ENCODE peak calls at places on chromosomes 3 and 15, in seven cellular contexts. One of them, this sample, is unnamed.

GRCh38 chr3:16262195-16262594 is 2.5 kb downstream of the DPH3 start:
- DNase-seq in astrocyte: no peak
- DNase-seq in CD8-positive, alpha-beta memory T cell: no peak
- DNase-seq in pancreas: no peak
- DNase-seq in aorta: no peak
- DNase-seq in uterus: no peak
- DNase-seq in HepG2: no peak
- DNase-seq in this sample: no peak

GRCh38 chr3:78871048-78871447 is 896.8 kb downstream of the ROBO1 start:
- DNase-seq in aorta: no peak
- DNase-seq in CD8-positive, alpha-beta memory T cell: no peak
- DNase-seq in pancreas: no peak
- DNase-seq in HepG2: no peak
- DNase-seq in astrocyte: peak; percentile 54
- DNase-seq in uterus: no peak
- DNase-seq in this sample: no peak

GRCh38 chr3:43190682-43191081 is 84.8 kb upstream of the POMGNT2 start:
- DNase-seq in pancreas: no peak
- DNase-seq in astrocyte: peak; percentile 35
- DNase-seq in aorta: no peak
- DNase-seq in CD8-positive, alpha-beta memory T cell: no peak
- DNase-seq in HepG2: no peak
- DNase-seq in uterus: no peak
- DNase-seq in this sample: no peak

GRCh38 chr3:38651153-38651789 is 1.8 kb upstream of the SCN5A start:
- DNase-seq in aorta: peak; percentile 84
- DNase-seq in HepG2: peak; percentile 45
- DNase-seq in CD8-positive, alpha-beta memory T cell: peak; percentile 68
- DNase-seq in pancreas: peak; percentile 86
- DNase-seq in uterus: peak; percentile 47
- DNase-seq in astrocyte: no peak
- DNase-seq in this sample: peak; percentile 88

GRCh38 chr3:139771331-139771730 is 93.6 kb upstream of the NMNAT3 start:
- DNase-seq in astrocyte: peak; percentile 9
- DNase-seq in pancreas: no peak
- DNase-seq in uterus: no peak
- DNase-seq in HepG2: no peak
- DNase-seq in aorta: no peak
- DNase-seq in CD8-positive, alpha-beta memory T cell: no peak
- DNase-seq in this sample: no peak

GRCh38 chr3:153165211-153165815 is 3.3 kb downstream of the RAP2B start:
- DNase-seq in aorta: no peak
- DNase-seq in astrocyte: no peak
- DNase-seq in pancreas: no peak
- DNase-seq in HepG2: no peak
- DNase-seq in CD8-positive, alpha-beta memory T cell: peak; percentile 66
- DNase-seq in uterus: no peak
- DNase-seq in this sample: no peak

GRCh38 chr15:91456251-91456718 is 356.2 kb downstream of the SV2B start:
- DNase-seq in pancreas: no peak
- DNase-seq in astrocyte: peak; percentile 98
- DNase-seq in HepG2: no peak
- DNase-seq in uterus: no peak
- DNase-seq in aorta: no peak
- DNase-seq in CD8-positive, alpha-beta memory T cell: no peak
- DNase-seq in this sample: no peak

GRCh38 chr3:72318504-72319201 is 529.6 kb downstream of the SHQ1 start:
- DNase-seq in uterus: no peak
- DNase-seq in HepG2: peak; percentile 12
- DNase-seq in pancreas: no peak
- DNase-seq in astrocyte: no peak
- DNase-seq in aorta: no peak
- DNase-seq in CD8-positive, alpha-beta memory T cell: no peak
- DNase-seq in this sample: no peak

GRCh38 chr3:79016587-79017380 is 751.0 kb downstream of the ROBO1 start:
- DNase-seq in aorta: no peak
- DNase-seq in uterus: no peak
- DNase-seq in astrocyte: peak; percentile 38
- DNase-seq in CD8-positive, alpha-beta memory T cell: no peak
- DNase-seq in pancreas: no peak
- DNase-seq in HepG2: no peak
- DNase-seq in this sample: no peak

GRCh38 chr3:12138044-12138443 is 20.7 kb downstream of the TIMP4 start:
- DNase-seq in aorta: no peak
- DNase-seq in HepG2: no peak
- DNase-seq in pancreas: no peak
- DNase-seq in astrocyte: no peak
- DNase-seq in CD8-positive, alpha-beta memory T cell: no peak
- DNase-seq in uterus: no peak
- DNase-seq in this sample: no peak

GRCh38 chr15:88118741-88119140 is 137.8 kb downstream of the NTRK3 start:
- DNase-seq in CD8-positive, alpha-beta memory T cell: no peak
- DNase-seq in pancreas: no peak
- DNase-seq in uterus: no peak
- DNase-seq in aorta: no peak
- DNase-seq in astrocyte: no peak
- DNase-seq in HepG2: no peak
- DNase-seq in this sample: no peak

GRCh38 chr3:6282920-6283319 is 578.0 kb upstream of the GRM7 start:
- DNase-seq in aorta: peak; percentile 53
- DNase-seq in uterus: no peak
- DNase-seq in CD8-positive, alpha-beta memory T cell: no peak
- DNase-seq in astrocyte: no peak
- DNase-seq in pancreas: no peak
- DNase-seq in HepG2: no peak
- DNase-seq in this sample: no peak

GRCh38 chr3:71581981-71582611 is 1.4 kb downstream of the FOXP1 start:
- DNase-seq in CD8-positive, alpha-beta memory T cell: peak; percentile 38
- DNase-seq in pancreas: peak; percentile 82
- DNase-seq in HepG2: peak; percentile 58
- DNase-seq in uterus: peak; percentile 46
- DNase-seq in astrocyte: peak; percentile 55
- DNase-seq in aorta: peak; percentile 89
- DNase-seq in this sample: peak; percentile 92

DNA sequence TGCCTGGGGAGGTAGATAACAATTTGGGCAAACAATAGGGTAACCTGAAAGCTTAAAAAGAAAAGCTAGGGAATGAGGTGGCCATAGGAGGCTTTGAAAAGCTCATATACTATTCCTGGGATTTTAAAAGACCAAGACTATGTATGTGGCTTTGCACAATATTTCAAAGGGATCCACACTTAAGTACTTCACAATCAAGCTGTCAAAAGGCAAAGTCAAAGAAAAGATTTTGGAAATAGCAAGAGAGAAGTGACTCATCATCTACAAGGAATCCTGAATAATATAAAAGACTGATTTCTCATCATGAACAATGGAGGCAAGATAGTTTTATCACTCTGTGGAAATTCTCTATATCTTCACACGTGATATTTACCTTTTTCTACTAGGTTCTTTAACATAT is 136.6 kb upstream of the PLXNA1 start:
- DNase-seq in astrocyte: peak; percentile 43
- DNase-seq in pancreas: no peak
- DNase-seq in uterus: no peak
- DNase-seq in HepG2: no peak
- DNase-seq in aorta: no peak
- DNase-seq in CD8-positive, alpha-beta memory T cell: no peak
- DNase-seq in this sample: no peak
- H3K27ac ChIP-seq in astrocyte: no peak overlapping the region
- H3K27ac ChIP-seq in pancreas: no peak overlapping the region
- H3K27ac ChIP-seq in uterus: no peak overlapping the region
- H3K27ac ChIP-seq in HepG2: no peak overlapping the region
- H3K27ac ChIP-seq in aorta: no peak overlapping the region
- H3K27ac ChIP-seq in CD8-positive, alpha-beta memory T cell: no peak overlapping the region
- H3K27ac ChIP-seq in this sample: no peak overlapping the region

DNA sequence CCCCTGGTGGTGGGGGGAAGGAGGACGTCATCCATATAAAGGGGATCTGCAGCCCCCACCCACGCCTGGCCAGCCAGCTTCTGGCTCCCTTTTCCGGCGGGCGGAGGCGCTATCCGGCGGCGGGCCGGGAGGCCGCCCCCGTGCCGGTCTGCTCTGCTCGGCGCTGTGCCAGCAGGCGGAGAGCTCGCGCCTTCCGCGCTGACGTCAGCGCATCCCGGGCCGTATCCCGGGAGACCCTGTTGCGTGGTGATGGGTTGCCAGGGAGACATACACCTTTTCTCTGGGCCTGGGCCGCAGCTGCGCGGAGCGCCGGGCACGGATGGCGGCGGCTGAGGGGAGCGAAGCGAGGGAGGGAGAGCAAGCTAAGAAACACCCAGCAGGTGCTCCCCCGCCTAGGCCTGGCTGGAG is 1.1 kb downstream of the FAM131A start:
- DNase-seq in pancreas: no peak
- DNase-seq in astrocyte: peak; percentile 75
- DNase-seq in aorta: peak; percentile 97
- DNase-seq in HepG2: no peak
- DNase-seq in CD8-positive, alpha-beta memory T cell: no peak
- DNase-seq in uterus: peak; percentile 90
- DNase-seq in this sample: peak; percentile 81
- H3K4me3 ChIP-seq in pancreas: no peak overlapping the region
- H3K4me3 ChIP-seq in astrocyte: peak overlapping the region; percentile 47
- H3K4me3 ChIP-seq in aorta: no peak overlapping the region
- H3K4me3 ChIP-seq in HepG2: no peak overlapping the region
- H3K4me3 ChIP-seq in CD8-positive, alpha-beta memory T cell: no peak overlapping the region
- H3K4me3 ChIP-seq in uterus: peak overlapping the region; percentile 25
- H3K4me3 ChIP-seq in this sample: no peak overlapping the region

GRCh38 chr3:2968475-2968874 is 141.7 kb downstream of the IL5RA start:
- DNase-seq in astrocyte: no peak
- DNase-seq in CD8-positive, alpha-beta memory T cell: no peak
- DNase-seq in aorta: no peak
- DNase-seq in uterus: no peak
- DNase-seq in HepG2: no peak
- DNase-seq in pancreas: no peak
- DNase-seq in this sample: no peak
- H3K27ac ChIP-seq in astrocyte: no peak overlapping the region
- H3K27ac ChIP-seq in CD8-positive, alpha-beta memory T cell: no peak overlapping the region
- H3K27ac ChIP-seq in aorta: no peak overlapping the region
- H3K27ac ChIP-seq in uterus: no peak overlapping the region
- H3K27ac ChIP-seq in HepG2: no peak overlapping the region
- H3K27ac ChIP-seq in pancreas: no peak overlapping the region
- H3K27ac ChIP-seq in this sample: no peak overlapping the region

DNA sequence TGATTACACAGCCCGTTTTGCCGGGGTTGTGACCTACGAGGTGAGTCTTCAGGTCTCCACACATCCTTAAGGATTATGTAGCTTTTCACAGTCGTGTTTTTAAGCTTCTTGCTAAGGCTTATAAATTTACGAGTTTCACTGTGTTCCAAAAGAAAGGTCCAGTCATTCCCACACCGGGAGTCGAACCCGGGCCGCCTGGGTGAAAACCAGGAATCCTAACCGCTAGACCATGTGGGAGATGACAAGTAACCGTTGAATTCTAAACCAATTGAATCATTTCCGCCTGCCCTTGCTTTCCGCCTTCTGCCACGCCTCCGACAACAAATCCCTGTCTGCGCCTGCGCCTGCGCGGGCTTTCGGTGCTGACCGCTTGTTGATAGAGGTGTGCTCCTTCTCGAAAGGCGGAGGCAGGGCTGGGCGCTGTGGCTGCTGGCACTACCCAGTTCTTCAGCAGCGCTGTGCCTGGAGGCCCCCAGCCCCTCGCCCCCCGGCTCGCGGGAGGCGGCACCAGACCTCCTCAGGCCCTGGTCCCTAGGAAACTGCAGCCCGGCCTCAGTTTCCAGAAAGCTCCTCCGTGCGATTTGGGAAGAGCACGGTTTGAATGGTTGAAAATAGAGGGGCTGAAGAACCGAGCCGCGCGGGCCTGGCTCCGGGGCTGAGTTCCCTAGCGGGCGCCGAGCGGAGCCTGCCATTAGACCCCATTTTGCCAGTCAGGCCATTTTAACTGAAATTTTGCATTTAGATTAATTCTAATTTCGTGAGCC is 219.1 kb upstream of the ATP10A start:
- DNase-seq in uterus: peak; percentile 97
- DNase-seq in pancreas: peak; percentile 100
- DNase-seq in astrocyte: peak; percentile 86
- DNase-seq in HepG2: peak; percentile 91
- DNase-seq in CD8-positive, alpha-beta memory T cell: peak; percentile 96
- DNase-seq in aorta: peak; percentile 99
- DNase-seq in this sample: peak; percentile 96
- H3K4me3 ChIP-seq in uterus: peak overlapping the region; percentile 85
- H3K4me3 ChIP-seq in pancreas: peak overlapping the region; percentile 80
- H3K4me3 ChIP-seq in astrocyte: peak overlapping the region; percentile 68
- H3K4me3 ChIP-seq in HepG2: peak overlapping the region; percentile 71
- H3K4me3 ChIP-seq in CD8-positive, alpha-beta memory T cell: peak overlapping the region; percentile 70
- H3K4me3 ChIP-seq in aorta: peak overlapping the region; percentile 88
- H3K4me3 ChIP-seq in this sample: peak overlapping the region; percentile 73

DNA sequence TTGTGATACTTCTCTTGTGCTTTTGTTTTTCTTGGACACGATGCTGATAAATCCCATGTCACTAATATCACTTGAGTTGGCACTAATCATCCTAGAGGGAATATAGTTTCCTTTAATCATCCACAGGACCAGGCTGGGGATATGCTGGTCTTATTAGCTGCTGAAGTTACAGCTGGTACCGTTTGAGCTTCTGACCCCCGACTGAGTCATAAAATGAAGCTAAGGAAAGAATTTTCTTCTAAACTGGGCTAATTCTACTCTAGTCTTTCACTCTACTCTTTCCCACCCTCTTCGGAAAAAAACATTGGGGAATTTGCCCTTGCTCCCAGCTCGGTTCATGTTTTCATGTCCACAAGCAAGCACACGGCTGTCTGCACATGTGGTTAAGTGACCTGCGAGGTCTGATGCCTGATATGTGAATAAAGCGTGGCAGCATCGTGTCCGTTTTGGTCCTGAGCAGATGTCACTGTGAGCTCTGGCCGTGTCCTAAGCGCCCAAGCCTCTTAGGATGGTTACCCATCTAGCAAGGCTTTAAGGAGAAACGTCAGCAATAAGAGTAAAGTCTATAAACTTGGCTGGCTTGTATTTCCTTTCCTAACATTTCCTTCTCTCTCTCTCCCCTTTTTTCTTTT is 223.7 kb downstream of the ITPR1 start:
- DNase-seq in astrocyte: peak; percentile 73
- DNase-seq in pancreas: no peak
- DNase-seq in uterus: peak; percentile 52
- DNase-seq in aorta: no peak
- DNase-seq in CD8-positive, alpha-beta memory T cell: no peak
- DNase-seq in HepG2: no peak
- DNase-seq in this sample: no peak
- H3K27ac ChIP-seq in astrocyte: peak overlapping the region; percentile 74
- H3K27ac ChIP-seq in pancreas: no peak overlapping the region
- H3K27ac ChIP-seq in uterus: peak overlapping the region; percentile 70
- H3K27ac ChIP-seq in aorta: no peak overlapping the region
- H3K27ac ChIP-seq in CD8-positive, alpha-beta memory T cell: no peak overlapping the region
- H3K27ac ChIP-seq in HepG2: no peak overlapping the region
- H3K27ac ChIP-seq in this sample: no peak overlapping the region

GRCh38 chr3:124731760-124732159 is 1.5 kb downstream of the UMPS start:
- DNase-seq in astrocyte: no peak
- DNase-seq in uterus: no peak
- DNase-seq in CD8-positive, alpha-beta memory T cell: no peak
- DNase-seq in HepG2: no peak
- DNase-seq in aorta: no peak
- DNase-seq in pancreas: peak; percentile 24
- DNase-seq in this sample: no peak
- H3K4me3 ChIP-seq in astrocyte: no peak overlapping the region
- H3K4me3 ChIP-seq in uterus: no peak overlapping the region
- H3K4me3 ChIP-seq in CD8-positive, alpha-beta memory T cell: no peak overlapping the region
- H3K4me3 ChIP-seq in HepG2: peak overlapping the region; percentile 88
- H3K4me3 ChIP-seq in aorta: no peak overlapping the region
- H3K4me3 ChIP-seq in pancreas: no peak overlapping the region
- H3K4me3 ChIP-seq in this sample: no peak overlapping the region

GRCh38 chr3:58672880-58673279 is 6.3 kb upstream of the FAM3D start:
- DNase-seq in CD8-positive, alpha-beta memory T cell: no peak
- DNase-seq in uterus: no peak
- DNase-seq in pancreas: no peak
- DNase-seq in astrocyte: no peak
- DNase-seq in aorta: no peak
- DNase-seq in HepG2: no peak
- DNase-seq in this sample: no peak
- H3K27ac ChIP-seq in CD8-positive, alpha-beta memory T cell: no peak overlapping the region
- H3K27ac ChIP-seq in uterus: no peak overlapping the region
- H3K27ac ChIP-seq in pancreas: no peak overlapping the region
- H3K27ac ChIP-seq in astrocyte: no peak overlapping the region
- H3K27ac ChIP-seq in aorta: no peak overlapping the region
- H3K27ac ChIP-seq in HepG2: no peak overlapping the region
- H3K27ac ChIP-seq in this sample: no peak overlapping the region